ENCODE peak calls at places on chromosomes 12 and 14, in four cellular contexts. X, V, U and Y are unnamed samples.

GRCh38 chr12:105270671-105271255 is 34.8 kb upstream of the APPL2 start:
- DNase-seq in V (no peak), U (no peak), X (no peak), Y (no peak)

GRCh38 chr14:24673059-24673458 is 39.1 kb upstream of the GZMB start:
- DNase-seq in X (no peak), V (no peak), U (no peak), Y (no peak)

GRCh38 chr14:92880851-92881250 is 42.1 kb upstream of the CHGA start:
- DNase-seq in X (peak; percentile 55), V (peak; percentile 62), U (no peak), Y (peak; percentile 23)

GRCh38 chr14:89501381-89501780 is 84.3 kb upstream of the FOXN3 start:
- DNase-seq in U (no peak), X (no peak), V (no peak), Y (no peak)

GRCh38 chr12:23803547-23803946 is 145.9 kb downstream of the SOX5 start:
- DNase-seq in X (no peak), U (no peak), V (no peak), Y (no peak)

GRCh38 chr12:130075497-130076076 is 86.7 kb upstream of the FZD10 start:
- DNase-seq in X (no peak), V (no peak), U (no peak), Y (no peak)

GRCh38 chr12:88951860-88952483 is 371.7 kb upstream of the KITLG start:
- DNase-seq in U (no peak), V (no peak), X (no peak), Y (no peak)

GRCh38 chr14:75315143-75315542 is 36.5 kb downstream of the FOS start:
- DNase-seq in X (no peak), U (no peak), V (no peak), Y (no peak)

GRCh38 chr14:54148251-54148650 is 191.6 kb upstream of the BMP4 start:
- DNase-seq in X (no peak), V (no peak), U (no peak), Y (no peak)

GRCh38 chr12:49825360-49825970 is 2.7 kb downstream of the NCKAP5L start:
- DNase-seq in U (no peak), X (no peak), V (no peak), Y (no peak)

GRCh38 chr14:83568141-83568540 is 1961.8 kb upstream of the FLRT2 start:
- DNase-seq in U (no peak), V (no peak), X (no peak), Y (no peak)

GRCh38 chr12:100243137-100243536 is 23.7 kb downstream of the DEPDC4 start:
- DNase-seq in X (no peak), V (no peak), U (no peak), Y (no peak)

GRCh38 chr12:4242595-4242994 is 31.0 kb upstream of the CCND2 start:
- DNase-seq in V (no peak), U (no peak), X (no peak), Y (no peak)

GRCh38 chr14:86973177-86973576 is 1019.8 kb downstream of the GALC start:
- DNase-seq in V (no peak), X (no peak), U (no peak), Y (no peak)

GRCh38 chr12:68499616-68500015 is 111.1 kb upstream of the RAP1B start:
- DNase-seq in V (no peak), U (no peak), X (no peak), Y (no peak)

GRCh38 chr12:68497112-68497511 is 113.6 kb upstream of the RAP1B start:
- DNase-seq in X (no peak), V (no peak), U (peak; percentile 38), Y (no peak)

GRCh38 chr12:68497702-68498101 is 113.0 kb upstream of the RAP1B start:
- DNase-seq in X (no peak), V (no peak), U (peak; percentile 50), Y (peak; percentile 75)

GRCh38 chr12:68498736-68499135 is 112.0 kb upstream of the RAP1B start:
- DNase-seq in X (no peak), V (no peak), U (no peak), Y (no peak)

GRCh38 chr12:68495666-68496065 is 115.0 kb upstream of the RAP1B start:
- DNase-seq in U (no peak), X (no peak), V (no peak), Y (no peak)
- TF ChIP-seq CREB1 in U (no peak), X (no peak), V (no peak), Y (no peak)

GRCh38 chr12:106917503-106917902 is 38.2 kb upstream of the TMEM263 start:
- DNase-seq in U (no peak), V (no peak), X (no peak), Y (no peak)
- TF ChIP-seq TCF7 in U (no peak), V (no peak), X (no peak), Y (no peak)

GRCh38 chr14:20560961-20561360 is at the start of gene RNASE9:
- DNase-seq in V (no peak), X (no peak), U (no peak), Y (peak; percentile 54)
- TF ChIP-seq CREB1 in V (no peak), X (no peak), U (no peak), Y (no peak)

DNA sequence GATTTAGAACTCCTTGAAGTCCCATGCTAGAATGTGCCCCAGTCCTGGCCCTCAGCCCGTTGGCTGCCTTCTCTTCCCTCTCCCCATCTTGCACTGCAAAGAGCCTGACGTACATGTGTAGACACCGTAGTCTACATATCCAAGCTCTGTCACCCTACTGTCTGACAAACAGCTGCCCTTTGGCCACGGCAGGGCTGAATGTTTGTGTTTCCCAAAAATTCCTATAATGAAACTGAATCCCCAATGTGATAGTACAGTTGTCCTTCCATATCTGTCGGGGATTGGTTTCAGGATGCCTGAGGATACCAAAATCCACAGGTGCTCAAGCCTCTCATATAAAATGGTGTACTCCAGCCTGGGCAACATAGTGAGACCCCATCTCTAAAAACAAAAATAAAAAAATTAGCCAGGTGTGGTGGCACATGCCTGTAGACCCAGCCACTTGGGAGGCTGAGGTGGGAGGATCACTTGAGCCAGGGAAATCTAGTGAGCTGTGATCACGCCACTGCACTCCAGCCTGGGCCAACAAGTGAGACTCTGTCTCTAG is 12.3 kb upstream of the TFCP2 start:
- DNase-seq in U (no peak), X (no peak), V (no peak), Y (peak; percentile 4)
- TF ChIP-seq TCF7 in U (no peak), X (no peak), V (no peak), Y (no peak)

GRCh38 chr14:101116486-101117130 is 213.1 kb upstream of the RTL1 start:
- DNase-seq in X (no peak), V (no peak), U (no peak), Y (no peak)
- TF ChIP-seq CREB1 in X (no peak), V (no peak), U (no peak), Y (no peak)

GRCh38 chr14:98136420-98136819 is 1135.6 kb downstream of the BCL11B start:
- DNase-seq in X (no peak), U (no peak), V (no peak), Y (no peak)

GRCh38 chr14:98140862-98141261 is 1131.1 kb downstream of the BCL11B start:
- DNase-seq in U (no peak), X (no peak), V (no peak), Y (no peak)

GRCh38 chr14:98136019-98136418 is 1136.0 kb downstream of the BCL11B start:
- DNase-seq in V (no peak), U (no peak), X (no peak), Y (no peak)

GRCh38 chr14:98137626-98138025 is 1134.4 kb downstream of the BCL11B start:
- DNase-seq in U (no peak), X (no peak), V (no peak), Y (no peak)

DNA sequence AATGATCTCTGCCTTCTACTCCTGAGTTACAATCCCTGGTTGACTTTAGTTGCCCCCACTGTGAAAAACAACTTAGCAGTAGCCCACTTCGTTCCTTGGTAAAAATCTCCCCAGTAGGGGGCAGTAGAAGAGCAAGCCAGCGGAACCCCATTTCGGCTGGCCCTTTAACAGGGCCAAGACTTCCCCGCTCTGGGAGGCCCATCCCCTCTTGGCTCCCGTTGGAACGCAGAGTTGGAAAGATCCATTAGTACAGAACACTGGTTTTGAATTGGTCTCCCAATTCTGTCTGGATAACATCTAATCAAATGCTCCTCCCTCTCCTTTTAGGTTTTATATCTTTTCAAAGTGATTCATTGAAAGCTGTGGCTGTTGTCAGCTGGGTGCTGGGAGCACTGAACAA is 1133.3 kb downstream of the BCL11B start:
- DNase-seq in V (no peak), X (peak; percentile 67), U (no peak), Y (peak; percentile 9)
- TF ChIP-seq TCF7 in V (no peak), X (no peak), U (no peak), Y (no peak)

GRCh38 chr12:26034371-26035142 is 76.1 kb downstream of the RASSF8 start:
- DNase-seq in X (no peak), V (no peak), U (no peak), Y (no peak)

GRCh38 chr12:26031814-26032213 is 73.3 kb downstream of the RASSF8 start:
- DNase-seq in U (no peak), V (no peak), X (no peak), Y (no peak)

GRCh38 chr12:26032290-26032689 is 73.8 kb downstream of the RASSF8 start:
- DNase-seq in U (no peak), V (no peak), X (no peak), Y (no peak)

GRCh38 chr12:26031318-26031717 is 72.8 kb downstream of the RASSF8 start:
- DNase-seq in X (no peak), U (no peak), V (no peak), Y (no peak)

GRCh38 chr12:26032719-26033241 is 74.3 kb downstream of the RASSF8 start:
- DNase-seq in V (no peak), X (no peak), U (no peak), Y (no peak)
- TF ChIP-seq CREB1 in V (no peak), X (no peak), U (no peak), Y (no peak)